ENCODE peak calls at places on chromosomes 16 and 17, in five cellular contexts. C, H, I, L and W are unnamed samples.

GRCh38 chr16:84532299-84532724 is 27.9 kb upstream of the MEAK7 start:
- DNase-seq in C (peak), H (peak), I (peak), L (peak), W (peak)

GRCh38 chr17:43418441-43419374 is 19.9 kb downstream of the ARL4D start:
- DNase-seq in L (no peak), H (peak), C (peak), I (peak), W (peak)

GRCh38 chr17:37821025-37821713 is 76.3 kb upstream of the HNF1B start:
- DNase-seq in H (no peak), I (peak), L (no peak), C (no peak), W (no peak)

GRCh38 chr16:54268766-54269165 is 17.8 kb downstream of the IRX3 start:
- DNase-seq in H (no peak), I (no peak), L (no peak), C (no peak), W (no peak)

GRCh38 chr17:17491546-17491988 is 4.6 kb downstream of the RASD1 start:
- DNase-seq in I (no peak), L (no peak), H (no peak), C (no peak), W (no peak)

GRCh38 chr17:34378664-34379101 is 15.7 kb upstream of the CCL1 start:
- DNase-seq in L (no peak), I (no peak), C (no peak), H (no peak), W (no peak)

GRCh38 chr16:29664133-29664912 is 1.3 kb downstream of the SPN start:
- DNase-seq in L (no peak), I (no peak), C (no peak), H (no peak), W (no peak)

GRCh38 chr17:34098712-34099111 is 156.4 kb upstream of the CCL2 start:
- DNase-seq in H (no peak), L (no peak), I (no peak), C (no peak), W (no peak)

GRCh38 chr16:10866196-10866976 is 10.6 kb upstream of the CIITA start:
- DNase-seq in C (peak), L (no peak), I (peak), H (no peak), W (no peak)

GRCh38 chr17:49707246-49707607 is 537 bp downstream of the SLC35B1 start:
- DNase-seq in H (no peak), I (no peak), C (no peak), L (peak), W (no peak)

GRCh38 chr17:82096709-82097186 is 1.3 kb downstream of the FASN start:
- DNase-seq in L (no peak), C (no peak), H (no peak), I (no peak), W (no peak)

GRCh38 chr17:47720754-47721533 is 12.1 kb upstream of the TBX21 start:
- DNase-seq in C (no peak), H (no peak), L (no peak), I (peak), W (no peak)

GRCh38 chr17:32208436-32208835 is 57.2 kb upstream of the RHBDL3 start:
- DNase-seq in L (no peak), I (no peak), C (no peak), H (no peak), W (no peak)

GRCh38 chr17:58630883-58631522 is 60.8 kb downstream of the TEX14 start:
- DNase-seq in I (no peak), L (no peak), H (no peak), C (no peak), W (no peak)

GRCh38 chr17:14737984-14738651 is 437.2 kb downstream of the HS3ST3B1 start:
- DNase-seq in H (peak), I (peak), L (no peak), C (peak), W (peak)

GRCh38 chr17:58110012-58110411 is 26.8 kb downstream of the DYNLL2 start:
- DNase-seq in C (no peak), I (no peak), L (no peak), H (no peak), W (no peak)

DNA sequence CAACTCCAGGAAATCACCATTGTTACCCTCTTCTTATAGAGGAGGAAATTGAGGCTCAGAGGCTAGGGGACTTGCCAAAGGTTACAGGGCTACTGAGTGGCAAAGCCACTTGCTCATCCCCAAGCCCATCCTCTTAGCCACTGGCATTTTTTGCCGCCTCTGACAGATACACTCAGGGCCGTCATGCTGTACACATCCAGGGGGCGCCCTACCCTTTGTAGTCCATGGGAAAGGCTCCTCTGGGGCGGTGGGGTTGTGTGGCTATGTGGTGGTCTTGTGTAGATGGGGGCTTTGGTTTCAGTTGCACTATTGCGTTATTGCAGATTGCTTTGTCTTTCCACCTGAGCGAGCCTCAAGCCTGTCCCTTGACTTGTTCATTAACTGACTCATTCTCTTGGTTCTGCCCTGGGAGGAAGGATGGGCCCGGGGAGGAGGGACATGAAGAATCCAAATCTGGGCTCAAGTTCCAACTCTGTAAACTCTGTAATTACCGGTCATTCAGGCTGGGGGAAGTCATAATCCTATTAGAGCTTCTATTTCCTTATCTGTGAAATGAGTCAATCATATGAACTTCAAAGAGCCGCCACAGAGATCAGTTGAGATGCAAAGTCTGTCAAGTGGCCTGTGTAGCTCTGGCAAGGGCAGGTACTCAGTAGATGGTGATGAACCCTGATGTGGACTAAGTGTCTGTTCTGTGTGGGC is 2.8 kb downstream of the NOS2 start:
- DNase-seq in C (no peak), H (no peak), I (no peak), L (no peak), W (no peak)
- TF ChIP-seq CTCF in C (no peak), H (no peak), I (no peak), L (no peak), W (no peak)

GRCh38 chr17:29565643-29566472 is 979 bp downstream of the ABHD15 start:
- DNase-seq in C (peak), L (peak), I (no peak), H (no peak), W (no peak)
- TF ChIP-seq CTCF in C (no peak), L (peak), I (no peak), H (no peak), W (no peak)

GRCh38 chr16:77782694-77783093 is 5.7 kb upstream of the VAT1L start:
- DNase-seq in L (no peak), I (no peak), H (no peak), C (no peak), W (no peak)
- TF ChIP-seq CTCF in L (peak), I (peak), H (peak), C (no peak), W (peak)

GRCh38 chr17:56819431-56820145 is 14.1 kb downstream of the C17orf67 start:
- DNase-seq in L (peak), C (no peak), H (peak), I (peak), W (no peak)
- TF ChIP-seq CTCF in L (peak), C (peak), H (peak), I (peak), W (peak)

GRCh38 chr16:48911700-48912099 is 301.7 kb upstream of the N4BP1 start:
- DNase-seq in C (no peak), I (no peak), H (no peak), L (no peak), W (no peak)
- TF ChIP-seq CTCF in C (no peak), I (no peak), H (no peak), L (no peak), W (no peak)

GRCh38 chr17:72466606-72467005 is 345.8 kb downstream of the SOX9 start:
- DNase-seq in I (no peak), L (no peak), H (no peak), C (no peak), W (no peak)

GRCh38 chr17:72467841-72468653 is 347.2 kb downstream of the SOX9 start:
- DNase-seq in L (no peak), C (peak), I (peak), H (peak), W (peak)

GRCh38 chr17:72465191-72466024 is 344.6 kb downstream of the SOX9 start:
- DNase-seq in C (no peak), I (peak), H (peak), L (no peak), W (peak)

GRCh38 chr17:72463287-72464102 is 342.7 kb downstream of the SOX9 start:
- DNase-seq in L (no peak), C (no peak), H (no peak), I (no peak), W (no peak)

GRCh38 chr17:72466199-72466598 is 345.4 kb downstream of the SOX9 start:
- DNase-seq in C (no peak), H (no peak), I (peak), L (no peak), W (no peak)
- TF ChIP-seq CTCF in C (no peak), H (no peak), I (peak), L (no peak), W (no peak)

DNA sequence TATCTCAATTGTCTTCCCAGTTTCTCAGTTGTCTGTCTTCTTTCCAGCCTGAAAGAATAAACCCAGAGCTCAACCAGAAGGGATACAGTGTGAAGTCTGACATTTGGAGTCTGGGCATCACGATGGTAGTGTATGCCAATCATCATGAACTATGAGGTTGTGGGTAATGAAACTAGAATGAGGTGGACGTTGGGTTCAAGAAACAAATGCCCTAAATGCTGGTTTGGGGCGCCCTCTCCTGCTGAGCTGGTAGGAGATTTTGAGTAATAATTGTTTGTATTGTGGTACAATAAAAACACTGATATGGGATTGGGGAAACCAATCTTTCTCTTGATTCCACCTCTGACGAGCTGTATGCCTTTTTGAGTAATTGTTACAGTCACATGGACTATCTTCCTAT is 110.4 kb downstream of the MAP2K6 start:
- DNase-seq in L (no peak), H (no peak), C (no peak), I (no peak), W (no peak)
- TF ChIP-seq CTCF in L (peak), H (no peak), C (no peak), I (no peak), W (peak)

GRCh38 chr17:6857904-6858303 is 26.4 kb upstream of the TEKT1 start:
- DNase-seq in L (no peak), I (no peak), C (no peak), H (no peak), W (no peak)

GRCh38 chr17:6856054-6856453 is 24.5 kb upstream of the TEKT1 start:
- DNase-seq in I (no peak), C (no peak), H (no peak), L (no peak), W (no peak)

GRCh38 chr17:6857336-6857735 is 25.8 kb upstream of the TEKT1 start:
- DNase-seq in L (no peak), I (no peak), C (no peak), H (no peak), W (no peak)

DNA sequence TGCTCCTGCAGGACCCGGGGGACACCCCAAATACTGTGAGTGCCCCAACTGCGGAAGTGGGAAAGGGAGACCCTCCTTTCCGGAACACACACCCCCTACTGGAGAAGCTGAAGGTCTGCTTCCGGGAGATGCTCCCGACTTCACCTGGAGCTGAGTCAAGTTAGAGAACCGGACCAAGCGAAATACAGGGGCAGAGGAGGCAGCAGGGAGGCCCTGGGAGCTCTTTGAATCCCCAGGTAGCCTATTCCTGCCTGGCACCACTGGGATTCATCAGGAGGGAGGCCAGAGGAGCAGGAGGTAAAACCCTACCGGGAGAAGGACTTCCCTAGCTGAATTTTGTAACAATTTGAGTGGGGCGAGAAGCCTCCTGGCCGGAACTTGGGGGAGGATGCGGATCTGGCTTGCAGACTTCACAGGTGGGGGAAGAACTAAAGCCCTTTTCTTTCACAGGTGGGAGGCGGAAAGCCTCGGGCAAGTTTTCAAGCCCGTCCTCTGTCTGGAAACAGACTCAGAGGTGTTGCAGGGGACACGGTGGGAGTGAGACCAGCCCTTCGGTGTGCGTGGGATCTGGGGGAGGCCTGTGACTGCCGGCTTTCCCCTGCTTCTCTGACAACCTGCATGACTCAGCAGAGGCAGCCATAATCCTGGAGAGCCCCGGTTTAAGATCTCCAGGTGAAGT is 22.4 kb upstream of the TEKT1 start:
- DNase-seq in H (no peak), C (no peak), I (no peak), L (no peak), W (no peak)
- TF ChIP-seq CTCF in H (peak), C (no peak), I (peak), L (no peak), W (peak)

GRCh38 chr16:24699151-24699723 is 30.2 kb upstream of the TNRC6A start:
- DNase-seq in C (no peak), I (no peak), H (no peak), L (no peak), W (no peak)

GRCh38 chr16:24696699-24697098 is 32.8 kb upstream of the TNRC6A start:
- DNase-seq in C (no peak), L (no peak), H (no peak), I (no peak), W (no peak)

GRCh38 chr16:24701521-24701951 is 27.9 kb upstream of the TNRC6A start:
- DNase-seq in I (peak), H (peak), L (peak), C (no peak), W (peak)

GRCh38 chr16:24698314-24698713 is 31.1 kb upstream of the TNRC6A start:
- DNase-seq in I (no peak), L (no peak), H (no peak), C (no peak), W (no peak)

DNA sequence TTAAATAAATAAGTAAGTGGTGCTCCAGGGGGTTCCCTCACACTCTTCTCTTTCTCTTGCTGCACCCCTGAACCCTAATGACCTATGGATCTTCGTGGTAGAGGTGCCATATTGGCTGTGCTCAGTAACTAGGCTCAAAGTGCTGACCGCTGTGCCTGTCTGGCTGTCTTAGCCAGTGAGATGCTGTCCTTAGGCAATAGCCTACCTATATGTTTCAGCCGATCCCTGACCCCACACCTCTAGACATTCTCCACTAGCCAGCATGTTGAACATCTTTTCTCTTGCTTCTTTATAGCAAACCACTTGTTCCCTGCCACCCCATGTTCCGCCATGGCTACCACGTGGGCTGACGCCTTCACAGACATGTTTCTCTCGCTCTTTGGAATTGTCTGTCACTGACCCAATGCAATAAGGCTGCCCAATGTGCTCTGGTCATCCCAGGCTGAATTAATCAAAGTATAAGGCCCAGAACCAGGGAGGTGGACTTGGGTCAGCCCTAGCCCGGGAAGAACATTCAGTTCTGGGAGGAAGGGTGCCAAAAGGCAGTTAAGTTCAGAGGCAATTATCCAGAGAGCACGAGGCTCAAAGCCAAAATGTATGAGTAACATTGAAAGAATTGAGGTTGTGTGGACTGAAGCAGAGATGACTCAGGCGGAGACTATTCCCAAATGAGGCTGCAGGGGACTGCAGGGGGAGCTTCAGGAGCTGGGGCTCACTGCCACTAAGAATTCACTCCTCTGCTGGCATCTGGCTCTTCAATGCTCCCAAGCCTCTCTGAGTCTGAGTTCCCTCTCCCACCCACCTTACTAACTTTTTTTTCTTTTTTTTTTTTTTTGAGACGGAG is 28.7 kb upstream of the TNRC6A start:
- DNase-seq in L (peak), H (peak), C (peak), I (peak), W (peak)
- TF ChIP-seq CTCF in L (peak), H (peak), C (no peak), I (peak), W (peak)